ENCODE peak calls at places on chromosomes 7 and 10, in ten cellular contexts. A, T, X, U, D, L, E, I, Y and C are unnamed samples.

GRCh38 chr10:51300617-51301350 is 226.5 kb downstream of the PRKG1 start:
- DNase-seq in L (no peak), U (no peak), X (no peak), Y (no peak), A (no peak), T (no peak), D (no peak), E (no peak), I (no peak), C (no peak)

GRCh38 chr7:108613147-108613948 is 43.7 kb downstream of the DNAJB9 start:
- DNase-seq in L (peak; percentile 91), T (no peak), A (no peak), Y (peak; percentile 51), X (no peak), D (peak; percentile 43), E (no peak), I (peak; percentile 50), U (no peak), C (no peak)

GRCh38 chr10:68784476-68784875 is 42.9 kb upstream of the STOX1 start:
- DNase-seq in A (no peak), T (no peak), Y (no peak), I (no peak), L (peak; percentile 4), D (no peak), E (no peak), U (no peak), X (no peak), C (no peak)

GRCh38 chr7:129643545-129644170 is 32.1 kb downstream of the NRF1 start:
- DNase-seq in Y (no peak), U (no peak), L (no peak), E (no peak), D (no peak), A (no peak), T (no peak), X (no peak), I (no peak), C (no peak)

GRCh38 chr7:78563186-78563585 is 764.6 kb downstream of the PHTF2 start:
- DNase-seq in X (no peak), U (no peak), D (peak; percentile 44), L (no peak), I (no peak), T (no peak), A (no peak), E (no peak), Y (no peak), C (no peak)

GRCh38 chr10:77715081-77715480 is 77.5 kb upstream of the KCNMA1 start:
- DNase-seq in D (no peak), X (no peak), U (no peak), I (peak; percentile 20), E (no peak), T (no peak), A (no peak), L (peak; percentile 55), Y (peak; percentile 27), C (no peak)

GRCh38 chr7:140696679-140697446 is at the start of gene NDUFB2:
- DNase-seq in L (peak; percentile 71), U (no peak), A (peak; percentile 50), T (no peak), X (peak; percentile 59), D (peak; percentile 79), Y (peak; percentile 95), E (peak; percentile 93), I (peak; percentile 82), C (peak; percentile 56)

GRCh38 chr7:96313940-96314339 is 8.0 kb downstream of the SLC25A13 start:
- DNase-seq in I (no peak), E (no peak), A (no peak), X (no peak), L (no peak), T (no peak), D (no peak), Y (no peak), U (no peak), C (no peak)

GRCh38 chr7:23467731-23468720 is 2.3 kb downstream of the IGF2BP3 start:
- DNase-seq in I (no peak), E (no peak), L (peak; percentile 74), D (no peak), Y (peak; percentile 36), X (no peak), A (no peak), U (no peak), T (no peak), C (no peak)

GRCh38 chr7:141439776-141440175 is 111.4 kb upstream of the AGK start:
- DNase-seq in L (no peak), U (no peak), E (no peak), T (no peak), X (no peak), I (no peak), D (no peak), A (no peak), Y (no peak), C (no peak)

GRCh38 chr10:132105302-132105995 is 39.7 kb downstream of the JAKMIP3 start:
- DNase-seq in D (no peak), Y (no peak), X (no peak), U (no peak), T (no peak), L (no peak), A (no peak), I (no peak), E (peak; percentile 26), C (no peak)

GRCh38 chr10:58177362-58177947 is 90.2 kb downstream of the IPMK start:
- DNase-seq in Y (peak; percentile 15), E (no peak), A (no peak), L (peak; percentile 67), U (no peak), D (no peak), X (no peak), T (no peak), I (peak; percentile 30), C (no peak)

GRCh38 chr10:110209926-110210662 is 2.7 kb downstream of the MXI1 start:
- DNase-seq in A (no peak), U (peak; percentile 65), Y (peak; percentile 46), X (no peak), I (peak; percentile 35), D (no peak), T (peak; percentile 69), E (peak; percentile 87), L (peak; percentile 60), C (peak; percentile 61)

GRCh38 chr7:64555046-64555445 is 7.8 kb downstream of the ZNF680 start:
- DNase-seq in A (no peak), E (no peak), Y (no peak), U (no peak), D (no peak), X (no peak), I (no peak), L (no peak), T (no peak), C (no peak)

GRCh38 chr7:64559206-64559605 is 3.7 kb downstream of the ZNF680 start:
- DNase-seq in Y (no peak), A (no peak), E (no peak), T (peak; percentile 32), L (no peak), D (no peak), U (peak; percentile 52), I (no peak), X (no peak), C (no peak)

GRCh38 chr7:64557601-64558322 is 5.1 kb downstream of the ZNF680 start:
- DNase-seq in E (no peak), A (no peak), L (no peak), X (no peak), T (no peak), Y (no peak), D (no peak), I (no peak), U (no peak), C (no peak)

GRCh38 chr7:64558781-64559180 is 4.1 kb downstream of the ZNF680 start:
- DNase-seq in D (no peak), X (no peak), I (no peak), T (no peak), E (no peak), L (no peak), U (no peak), Y (no peak), A (no peak), C (no peak)

GRCh38 chr7:64558323-64558705 is 4.6 kb downstream of the ZNF680 start:
- DNase-seq in A (no peak), D (no peak), T (no peak), I (no peak), X (no peak), Y (no peak), L (no peak), E (no peak), U (no peak), C (no peak)
- H3K9me3 ChIP-seq in A (peaks cover 10% of the 10 kb centered on the region), D (peaks cover 32% of the 10 kb centered on the region), T (no peaks in the 10 kb centered on the region), I (no peaks in the 10 kb centered on the region), X (no peaks in the 10 kb centered on the region), Y (peaks cover 3% of the 10 kb centered on the region), L (peaks cover 4% of the 10 kb centered on the region), E (no peaks in the 10 kb centered on the region), U (no peaks in the 10 kb centered on the region), C (no peaks in the 10 kb centered on the region)

GRCh38 chr7:158044156-158044823 is 543.3 kb downstream of the PTPRN2 start:
- DNase-seq in L (no peak), T (no peak), X (no peak), U (no peak), Y (no peak), A (no peak), D (no peak), I (no peak), E (no peak), C (no peak)
- H3K9me3 ChIP-seq in L (peaks cover 13% of the 10 kb centered on the region), T (no peaks in the 10 kb centered on the region), X (peaks cover 7% of the 10 kb centered on the region), U (peaks cover 12% of the 10 kb centered on the region), Y (peaks cover 2% of the 10 kb centered on the region), A (peaks cover 5% of the 10 kb centered on the region), D (peaks cover 11% of the 10 kb centered on the region), I (peaks cover 2% of the 10 kb centered on the region), E (peaks cover under 1% of the 10 kb centered on the region), C (no peaks in the 10 kb centered on the region)

GRCh38 chr7:142954680-142955268 is 7.4 kb downstream of the KEL start:
- DNase-seq in T (no peak), I (no peak), A (no peak), Y (peak; percentile 33), E (no peak), L (no peak), U (no peak), X (no peak), D (no peak), C (no peak)
- H3K9me3 ChIP-seq in T (no peaks in the 10 kb centered on the region), I (no peaks in the 10 kb centered on the region), A (peaks cover 11% of the 10 kb centered on the region), Y (peaks cover 15% of the 10 kb centered on the region), E (no peaks in the 10 kb centered on the region), L (peaks cover 8% of the 10 kb centered on the region), U (peaks cover 16% of the 10 kb centered on the region), X (peaks cover 9% of the 10 kb centered on the region), D (peaks cover 10% of the 10 kb centered on the region), C (no peaks in the 10 kb centered on the region)

DNA sequence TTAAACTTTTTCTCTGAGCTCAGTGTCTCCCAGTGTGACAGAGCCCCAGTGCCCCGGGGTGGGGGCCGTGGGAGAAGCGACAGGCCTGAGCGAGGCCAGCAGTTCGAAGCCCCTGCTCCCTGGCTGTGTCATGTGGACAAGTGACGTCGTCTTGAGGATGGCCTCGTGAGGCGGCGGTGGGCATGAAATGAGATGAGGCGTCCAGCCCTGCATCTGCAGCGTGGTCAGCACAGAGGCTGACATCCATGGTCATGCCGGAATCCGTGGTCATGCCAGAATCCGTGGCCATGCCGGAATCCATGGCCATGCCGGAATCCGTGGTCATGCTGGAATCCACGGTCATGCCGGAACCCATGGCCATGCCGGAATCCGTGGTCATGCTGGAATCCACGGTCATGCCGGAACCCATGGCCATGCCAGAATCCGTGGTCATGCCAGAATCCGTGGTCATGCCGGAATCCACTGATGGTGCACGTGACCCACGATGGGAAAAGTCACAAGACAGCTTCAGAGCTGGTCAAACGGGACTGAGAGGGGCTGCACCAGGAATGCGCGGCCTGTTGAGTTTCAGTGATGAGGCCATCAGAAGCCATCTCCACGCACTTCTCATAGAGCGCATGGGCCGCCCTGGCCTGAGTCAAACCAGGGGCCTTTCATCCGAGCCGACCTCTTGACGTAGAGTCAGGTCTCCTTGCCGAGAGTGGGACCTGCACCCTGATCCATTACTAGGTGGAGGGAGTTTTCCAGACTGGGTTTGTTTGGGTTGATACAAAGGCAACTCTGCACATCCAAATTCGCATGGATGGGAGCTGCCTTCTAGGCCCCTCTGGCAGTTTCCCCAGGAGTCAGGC is 342.5 kb downstream of the PTPRN2 start:
- DNase-seq in X (no peak), L (no peak), Y (no peak), A (no peak), E (peak; percentile 65), I (no peak), D (no peak), U (no peak), T (no peak), C (no peak)
- H3K9me3 ChIP-seq in X (no peaks in the 10 kb centered on the region), L (peaks cover 42% of the 10 kb centered on the region), Y (peaks cover 4% of the 10 kb centered on the region), A (no peaks in the 10 kb centered on the region), E (no peaks in the 10 kb centered on the region), I (no peaks in the 10 kb centered on the region), D (peaks cover 8% of the 10 kb centered on the region), U (no peaks in the 10 kb centered on the region), T (no peaks in the 10 kb centered on the region), C (no peaks in the 10 kb centered on the region)